ENCODE peak calls at places on chromosomes 1 and 21, in four cellular contexts. U is esophagus squamous epithelium, G is gastrocnemius medialis, W is tibial nerve. V is an unnamed sample. For H3K4me1, the result is how much of the 10 kb centered on the place peaks cover.

GRCh38 chr1:83102630-83103071 is 896.3 kb downstream of the TTLL7 start:
- DNase-seq in G (no peak), W (no peak), U (no peak), V (no peak)

GRCh38 chr1:20183035-20183434 is 2.9 kb upstream of the UBXN10 start:
- DNase-seq in G (no peak), U (no peak), W (no peak), V (peak)

GRCh38 chr21:36661511-36662309 is 37.2 kb upstream of the SIM2 start:
- DNase-seq in U (no peak), G (peak), W (no peak), V (no peak)

GRCh38 chr1:198656500-198656932 is 17.7 kb downstream of the PTPRC start:
- DNase-seq in G (peak), W (no peak), U (no peak), V (peak)

GRCh38 chr1:77412069-77412793 is 130.4 kb downstream of the AK5 start:
- DNase-seq in G (no peak), U (no peak), W (no peak), V (no peak)

GRCh38 chr1:5837976-5838653 is 154.1 kb downstream of the NPHP4 start:
- DNase-seq in U (no peak), W (no peak), G (no peak), V (no peak)

GRCh38 chr1:181148636-181149035 is 60.1 kb downstream of the IER5 start:
- DNase-seq in U (no peak), W (no peak), G (no peak), V (no peak)

GRCh38 chr1:45954401-45954847 is 151.0 kb downstream of the MAST2 start:
- DNase-seq in U (no peak), W (no peak), G (peak), V (no peak)

GRCh38 chr1:151568626-151569088 is 28.5 kb downstream of the TUFT1 start:
- DNase-seq in U (no peak), G (no peak), W (no peak), V (no peak)

GRCh38 chr21:39542736-39543135 is 70.0 kb upstream of the B3GALT5 start:
- DNase-seq in W (no peak), G (no peak), U (no peak), V (no peak)

GRCh38 chr1:109728870-109729269 is 12.0 kb downstream of the GSTM3 start:
- DNase-seq in U (no peak), W (no peak), G (no peak), V (no peak)

GRCh38 chr1:40630488-40631223 is 34.8 kb downstream of the RIMS3 start:
- DNase-seq in U (no peak), G (no peak), W (no peak), V (no peak)

GRCh38 chr1:55375617-55376258 is 160.6 kb upstream of the USP24 start:
- DNase-seq in G (no peak), W (no peak), U (no peak), V (no peak)

GRCh38 chr1:157045251-157046218 is at the start of gene ARHGEF11:
- DNase-seq in G (peak), U (no peak), W (peak), V (peak)

GRCh38 chr1:54377040-54377691 is 29.0 kb downstream of the SSBP3 start:
- DNase-seq in G (no peak), U (no peak), W (no peak), V (no peak)

GRCh38 chr1:224718470-224719053 is 102.4 kb downstream of the CNIH3 start:
- DNase-seq in U (no peak), W (no peak), G (no peak), V (no peak)

GRCh38 chr1:172882791-172883386 is 167.9 kb downstream of the TNFSF18 start:
- DNase-seq in G (no peak), U (no peak), W (no peak), V (no peak)

GRCh38 chr1:54273837-54274192 is 73.8 kb downstream of the MRPL37 start:
- DNase-seq in U (no peak), W (peak), G (peak), V (no peak)

DNA sequence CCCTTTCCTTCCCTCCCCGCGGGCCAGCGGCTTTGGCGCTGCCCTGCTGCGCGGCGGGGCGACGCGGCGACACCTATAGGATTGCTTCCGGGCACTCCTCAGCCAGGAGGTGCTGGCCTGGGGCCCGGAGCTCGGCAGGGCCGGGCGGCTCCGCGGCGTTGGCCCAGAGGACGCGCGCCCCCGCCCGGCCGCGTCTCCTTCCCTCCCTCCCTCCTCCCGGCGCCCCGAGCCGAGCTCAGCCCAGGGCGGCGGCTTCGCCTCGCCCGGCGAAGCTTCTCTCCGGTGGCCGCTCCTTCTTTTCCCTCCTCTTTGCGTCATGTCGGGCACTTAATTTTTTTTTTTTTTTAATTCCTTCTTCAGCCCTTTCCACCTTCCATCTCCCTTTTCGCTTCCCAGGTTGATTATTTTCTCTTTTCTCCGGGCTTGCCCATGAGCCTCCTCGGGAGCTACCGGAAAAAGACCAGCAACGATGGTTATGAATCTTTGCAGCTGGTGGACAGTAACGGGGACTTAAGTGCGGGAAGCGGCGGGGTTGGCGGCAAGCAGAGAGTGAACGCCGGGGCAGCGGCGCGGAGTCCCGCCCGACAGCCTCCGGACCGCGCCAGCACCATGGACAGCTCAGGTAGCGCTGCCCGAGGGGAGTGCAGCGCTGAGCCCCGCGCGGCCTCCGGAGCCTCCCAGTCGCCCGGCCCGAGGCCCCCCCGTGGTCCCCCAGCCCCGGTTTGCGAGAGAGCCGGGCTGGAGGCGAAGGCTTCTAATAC is at the start of gene DNAJC6:
- DNase-seq in W (no peak), G (peak), U (no peak), V (peak)
- TF ChIP-seq CTCF in W (no peak), G (no peak), U (no peak), V (no peak)

GRCh38 chr1:201941420-201942128 is 4.8 kb downstream of the LMOD1 start:
- DNase-seq in W (no peak), U (no peak), G (peak), V (no peak)
- TF ChIP-seq POLR2A in W (no peak), U (no peak), G (no peak), V (no peak)

GRCh38 chr1:201883266-201883665 is 5.4 kb upstream of the SHISA4 start:
- DNase-seq in W (no peak), U (no peak), G (no peak), V (no peak)

GRCh38 chr1:201882665-201883132 is 6.0 kb upstream of the SHISA4 start:
- DNase-seq in G (peak), U (no peak), W (no peak), V (no peak)

GRCh38 chr1:201883786-201884185 is 4.9 kb upstream of the SHISA4 start:
- DNase-seq in W (no peak), G (peak), U (no peak), V (no peak)

GRCh38 chr1:201885531-201886075 is 3.1 kb upstream of the SHISA4 start:
- DNase-seq in U (no peak), W (no peak), G (peak), V (peak)

DNA sequence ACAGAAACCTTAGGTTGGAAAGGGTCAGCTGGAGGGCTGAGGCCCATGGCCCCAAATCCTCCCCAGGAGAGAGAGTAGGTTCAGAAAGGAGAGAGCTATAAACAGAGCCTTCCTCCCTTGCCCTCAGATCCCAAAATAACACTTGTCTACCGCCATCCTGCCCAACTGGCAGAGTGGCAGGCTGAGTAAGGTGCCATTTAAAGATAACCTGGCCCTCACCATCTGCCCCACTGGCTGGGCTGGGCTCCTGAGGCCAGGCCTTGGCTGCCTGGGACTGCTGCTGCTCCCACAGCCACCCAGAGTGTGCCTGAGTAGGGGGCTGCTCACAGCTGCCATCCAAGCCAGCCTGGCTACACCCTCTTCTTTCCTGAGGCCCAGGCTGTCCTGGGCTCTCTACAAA is 4.2 kb upstream of the SHISA4 start:
- DNase-seq in G (peak), U (no peak), W (no peak), V (no peak)
- H3K4me1 ChIP-seq in G (half or more), U (under half), W (under half), V (half or more)

DNA sequence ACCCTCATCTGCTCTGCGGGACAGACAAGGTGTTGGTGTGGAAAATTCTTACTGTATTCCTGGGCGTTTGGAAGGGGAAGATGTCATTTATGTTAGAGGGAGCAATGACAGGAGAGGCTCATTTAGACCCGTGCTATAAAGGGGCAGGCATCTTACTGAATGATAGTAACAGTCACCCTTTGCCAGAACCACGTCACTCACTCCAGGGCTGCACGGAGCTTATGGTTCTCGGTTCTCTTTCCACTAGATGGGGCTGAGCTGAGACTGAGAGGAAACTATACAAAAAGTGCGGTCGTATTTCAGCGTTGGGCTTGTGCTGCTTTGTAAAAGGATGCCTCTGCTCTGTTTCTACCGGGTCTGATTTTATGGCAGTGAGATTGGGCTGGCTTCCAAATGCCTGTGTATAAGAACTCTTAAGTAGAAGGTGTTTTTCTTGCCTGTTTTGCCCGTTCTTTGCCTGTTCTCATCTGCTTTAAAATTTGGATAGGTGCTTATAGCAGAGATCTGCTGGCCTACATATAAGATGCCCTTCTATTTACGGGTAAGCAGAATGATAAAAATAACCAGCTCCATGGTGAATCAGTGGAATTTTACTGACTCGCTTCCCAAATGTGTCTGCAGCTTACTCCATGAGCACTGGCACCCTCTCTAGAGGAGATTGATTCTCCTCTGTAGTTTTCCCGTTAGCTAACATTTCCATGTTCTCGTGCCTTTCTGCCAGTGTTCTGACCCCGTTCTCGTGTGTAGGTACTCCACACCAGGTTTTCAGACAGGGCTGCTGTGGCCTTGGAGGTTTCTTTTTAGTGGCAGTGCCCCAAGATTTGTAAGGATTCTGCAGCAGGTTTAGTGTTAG is 55.9 kb downstream of the MRPS6 start:
- DNase-seq in G (peak), W (no peak), U (no peak), V (no peak)
- TF ChIP-seq CTCF in G (peak), W (peak), U (no peak), V (no peak)

V was measured in spleen.